ENCODE peak calls at places on chromosomes 5 and 9, in seven cellular contexts. W is LHCN-M2; I is activated CD4-positive, alpha-beta memory T cell treated with anti-CD3 and anti-CD28 coated beads, Interleukin-2, amount 10 ng/mL, durations not matched to agents 7 days and 5 days; A is NCI-H1092 treated with DMSO at 0.1 percent for 48 hours; F is GM10248; L is tibial nerve; O is ACHN. Q is an unnamed sample.

GRCh38 chr5:53782620-53783019 is 222.2 kb downstream of the NDUFS4 start:
- DNase-seq in W (no peak), I (no peak), A (no peak), F (no peak), L (no peak), O (no peak), Q (no peak)

GRCh38 chr5:39639618-39640078 is 214.9 kb upstream of the DAB2 start:
- DNase-seq in W (peak; percentile 92), I (no peak), A (no peak), F (no peak), L (no peak), O (no peak), Q (no peak)

GRCh38 chr9:107284636-107285035 is 1.6 kb downstream of the RAD23B start:
- DNase-seq in W (no peak), I (no peak), A (no peak), F (no peak), L (no peak), O (no peak), Q (no peak)

GRCh38 chr5:113062869-113063508 is 86.4 kb downstream of the DCP2 start:
- DNase-seq in W (no peak), I (no peak), A (no peak), F (no peak), L (no peak), O (no peak), Q (no peak)

GRCh38 chr5:43635374-43635773 is 32.4 kb downstream of the NNT start:
- DNase-seq in W (peak; percentile 38), I (no peak), A (no peak), F (no peak), L (no peak), O (no peak), Q (no peak)

GRCh38 chr5:166909040-166909439 is 1382.4 kb upstream of the WWC1 start:
- DNase-seq in W (no peak), I (no peak), A (no peak), F (no peak), L (no peak), O (peak; percentile 79), Q (no peak)

GRCh38 chr9:125343518-125344284 is 82.1 kb downstream of the GAPVD1 start:
- DNase-seq in W (peak; percentile 86), I (no peak), A (peak; percentile 19), F (no peak), L (no peak), O (peak; percentile 7), Q (no peak)

GRCh38 chr9:127525426-127526188 is 74.3 kb downstream of the LRSAM1 start:
- DNase-seq in W (peak; percentile 69), I (peak; percentile 40), A (no peak), F (no peak), L (no peak), O (peak; percentile 40), Q (no peak)

GRCh38 chr5:173878224-173878967 is 9.8 kb upstream of the CPEB4 start:
- DNase-seq in W (no peak), I (no peak), A (peak; percentile 70), F (no peak), L (no peak), O (no peak), Q (no peak)

GRCh38 chr5:76403963-76404693 is 1.0 kb downstream of the IQGAP2 start:
- DNase-seq in W (no peak), I (peak; percentile 84), A (no peak), F (peak; percentile 48), L (no peak), O (no peak), Q (peak; percentile 60)

GRCh38 chr9:111615928-111616327 is 15.2 kb upstream of the DNAJC25 start:
- DNase-seq in W (no peak), I (no peak), A (no peak), F (no peak), L (no peak), O (no peak), Q (no peak)

GRCh38 chr5:36369092-36369737 is 67.5 kb upstream of the RANBP3L start:
- DNase-seq in W (no peak), I (no peak), A (no peak), F (no peak), L (no peak), O (no peak), Q (no peak)

GRCh38 chr5:53331463-53331862 is 149.0 kb upstream of the FST start:
- DNase-seq in W (peak; percentile 77), I (no peak), A (no peak), F (no peak), L (no peak), O (no peak), Q (no peak)

GRCh38 chr5:97478513-97478912 is 295.5 kb upstream of the RIOK2 start:
- DNase-seq in W (peak; percentile 61), I (no peak), A (no peak), F (no peak), L (no peak), O (no peak), Q (no peak)

GRCh38 chr5:179549973-179550510 is 312 bp upstream of the RUFY1 start:
- DNase-seq in W (no peak), I (no peak), A (peak; percentile 31), F (peak; percentile 71), L (no peak), O (peak; percentile 28), Q (no peak)

GRCh38 chr5:2877520-2877919 is 126.0 kb upstream of the IRX2 start:
- DNase-seq in W (no peak), I (no peak), A (no peak), F (no peak), L (no peak), O (no peak), Q (no peak)

GRCh38 chr9:97529363-97530076 is 28.1 kb downstream of the TMOD1 start:
- DNase-seq in W (peak; percentile 46), I (peak; percentile 31), A (no peak), F (peak; percentile 73), L (no peak), O (no peak), Q (no peak)

GRCh38 chr9:129287595-129288305 is 109.7 kb upstream of the IER5L start:
- DNase-seq in W (no peak), I (peak; percentile 14), A (peak; percentile 30), F (no peak), L (peak; percentile 10), O (no peak), Q (no peak)

GRCh38 chr5:166433679-166434078 is 1857.8 kb upstream of the WWC1 start:
- DNase-seq in W (no peak), I (no peak), A (no peak), F (no peak), L (no peak), O (no peak), Q (no peak)

GRCh38 chr9:133714606-133715294 is 23.4 kb downstream of the SARDH start:
- DNase-seq in W (peak; percentile 99), I (no peak), A (no peak), F (no peak), L (no peak), O (no peak), Q (no peak)

GRCh38 chr9:82271099-82271498 is 282.5 kb downstream of the SPATA31D1 start:
- DNase-seq in W (no peak), I (no peak), A (no peak), F (no peak), L (no peak), O (no peak), Q (no peak)

GRCh38 chr9:79662553-79662956 is 90.8 kb downstream of the TLE4 start:
- DNase-seq in W (no peak), I (no peak), A (no peak), F (no peak), L (no peak), O (no peak), Q (no peak)

GRCh38 chr9:8395022-8395421 is 595.4 kb upstream of the DMAC1 start:
- DNase-seq in W (no peak), I (no peak), A (no peak), F (no peak), L (no peak), O (no peak), Q (no peak)

GRCh38 chr9:27118916-27119315 is 9.9 kb downstream of the TEK start:
- DNase-seq in W (peak; percentile 72), I (no peak), A (no peak), F (no peak), L (no peak), O (no peak), Q (no peak)

GRCh38 chr5:169581580-169582227 is 1.9 kb upstream of the SPDL1 start:
- DNase-seq in W (peak; percentile 71), I (peak; percentile 67), A (peak; percentile 23), F (peak; percentile 50), L (peak; percentile 28), O (peak; percentile 62), Q (peak; percentile 50)

Q was measured in T-helper 1 cell.